ENCODE peak calls at places on chromosomes 12 and 14, in ten cellular contexts. Y, B, C, U, D, K, O, M, A and I are unnamed samples.
A peak's percentile ranks its signal among the peaks of the same experiment; 100 is the strongest.

GRCh38 chr12:43980627-43981191 is 144.8 kb downstream of the TMEM117 start:
- DNase-seq in Y (no peak), B (no peak), C (no peak), U (no peak), D (no peak), K (no peak), O (no peak), M (no peak), A (no peak), I (no peak)

GRCh38 chr12:108686753-108687152 is 44.6 kb downstream of the CORO1C start:
- DNase-seq in Y (no peak), B (no peak), C (no peak), U (no peak), D (no peak), K (no peak), O (peak; percentile 48), M (no peak), A (no peak), I (no peak)

GRCh38 chr12:27779416-27779815 is 617 bp upstream of the KLHL42 start:
- DNase-seq in Y (no peak), B (no peak), C (peak; percentile 66), U (no peak), D (peak; percentile 77), K (no peak), O (peak; percentile 15), M (peak; percentile 74), A (peak; percentile 43), I (no peak)

GRCh38 chr12:2683283-2684025 is 111.3 kb upstream of the FKBP4 start:
- DNase-seq in Y (no peak), B (no peak), C (peak; percentile 22), U (no peak), D (no peak), K (peak; percentile 38), O (no peak), M (no peak), A (peak; percentile 18), I (no peak)

GRCh38 chr14:53333809-53334208 is 180.7 kb upstream of the DDHD1 start:
- DNase-seq in Y (no peak), B (no peak), C (no peak), U (no peak), D (no peak), K (no peak), O (no peak), M (no peak), A (no peak), I (no peak)

GRCh38 chr14:67357583-67358354 is 1.8 kb downstream of the ATP6V1D start:
- DNase-seq in Y (no peak), B (no peak), C (no peak), U (no peak), D (no peak), K (no peak), O (no peak), M (no peak), A (peak; percentile 18), I (no peak)

GRCh38 chr14:61151276-61151675 is 129.9 kb downstream of the TMEM30B start:
- DNase-seq in Y (no peak), B (no peak), C (no peak), U (no peak), D (no peak), K (no peak), O (no peak), M (no peak), A (no peak), I (no peak)

GRCh38 chr12:102427542-102427923 is 52.8 kb downstream of the IGF1 start:
- DNase-seq in Y (no peak), B (no peak), C (no peak), U (no peak), D (no peak), K (no peak), O (peak; percentile 57), M (no peak), A (no peak), I (no peak)

GRCh38 chr14:59771577-59771976 is 99.0 kb downstream of the RTN1 start:
- DNase-seq in Y (no peak), B (no peak), C (no peak), U (no peak), D (no peak), K (no peak), O (no peak), M (no peak), A (no peak), I (no peak)

GRCh38 chr12:78797201-78797931 is 67.2 kb upstream of the SYT1 start:
- DNase-seq in Y (no peak), B (no peak), C (no peak), U (no peak), D (no peak), K (no peak), O (no peak), M (no peak), A (no peak), I (no peak)

GRCh38 chr14:73851567-73852382 is at the start of gene PTGR2:
- DNase-seq in Y (peak; percentile 92), B (peak; percentile 94), C (peak; percentile 98), U (peak; percentile 94), D (peak; percentile 96), K (peak; percentile 98), O (peak; percentile 97), M (peak; percentile 99), A (peak; percentile 99), I (peak; percentile 98)

GRCh38 chr12:51992246-51992645 is 14.5 kb upstream of the TAMALIN start:
- DNase-seq in Y (no peak), B (no peak), C (no peak), U (no peak), D (no peak), K (no peak), O (no peak), M (no peak), A (no peak), I (no peak)

GRCh38 chr12:70508178-70508577 is 129.1 kb downstream of the PTPRB start:
- DNase-seq in Y (no peak), B (no peak), C (no peak), U (no peak), D (no peak), K (no peak), O (no peak), M (no peak), A (no peak), I (no peak)

GRCh38 chr12:128098725-128099124 is 168.2 kb upstream of the TMEM132C start:
- DNase-seq in Y (no peak), B (no peak), C (no peak), U (no peak), D (no peak), K (no peak), O (no peak), M (peak; percentile 31), A (no peak), I (no peak)

GRCh38 chr12:113500662-113501435 is 29.2 kb upstream of the LHX5 start:
- DNase-seq in Y (no peak), B (no peak), C (no peak), U (no peak), D (no peak), K (no peak), O (no peak), M (peak; percentile 70), A (peak; percentile 29), I (no peak)
- H3K4me1 ChIP-seq in Y (no peaks in the 10 kb centered on the region), B (no peaks in the 10 kb centered on the region), C (no peaks in the 10 kb centered on the region), U (no peaks in the 10 kb centered on the region), D (no peaks in the 10 kb centered on the region), K (no peaks in the 10 kb centered on the region), O (no peaks in the 10 kb centered on the region), M (no peaks in the 10 kb centered on the region), A (no peaks in the 10 kb centered on the region), I (no peaks in the 10 kb centered on the region)

GRCh38 chr14:54776361-54777001 is 126.1 kb downstream of the GCH1 start:
- DNase-seq in Y (peak; percentile 6), B (no peak), C (peak; percentile 85), U (no peak), D (peak; percentile 89), K (peak; percentile 82), O (peak; percentile 70), M (no peak), A (no peak), I (peak; percentile 75)

GRCh38 chr14:54777395-54777794 is 125.2 kb downstream of the GCH1 start:
- DNase-seq in Y (no peak), B (no peak), C (peak; percentile 64), U (no peak), D (no peak), K (no peak), O (no peak), M (no peak), A (no peak), I (no peak)

GRCh38 chr14:54773171-54774006 is 129.2 kb downstream of the GCH1 start:
- DNase-seq in Y (peak; percentile 20), B (peak; percentile 59), C (peak; percentile 98), U (peak; percentile 98), D (peak; percentile 84), K (peak; percentile 97), O (peak; percentile 78), M (peak; percentile 93), A (peak; percentile 100), I (peak; percentile 83)

GRCh38 chr14:54774824-54775223 is 127.8 kb downstream of the GCH1 start:
- DNase-seq in Y (no peak), B (no peak), C (no peak), U (no peak), D (no peak), K (no peak), O (no peak), M (no peak), A (no peak), I (no peak)

GRCh38 chr14:54775486-54776100 is 127.0 kb downstream of the GCH1 start:
- DNase-seq in Y (no peak), B (no peak), C (peak; percentile 63), U (no peak), D (no peak), K (no peak), O (no peak), M (no peak), A (no peak), I (no peak)
- H3K4me1 ChIP-seq in Y (peaks cover 21% of the 10 kb centered on the region), B (peaks cover 38% of the 10 kb centered on the region), C (peaks cover 46% of the 10 kb centered on the region), U (peaks cover 29% of the 10 kb centered on the region), D (peaks cover 36% of the 10 kb centered on the region), K (peaks cover 58% of the 10 kb centered on the region), O (peaks cover 87% of the 10 kb centered on the region), M (no peaks in the 10 kb centered on the region), A (peaks cover 2% of the 10 kb centered on the region), I (peaks cover 31% of the 10 kb centered on the region)

DNA sequence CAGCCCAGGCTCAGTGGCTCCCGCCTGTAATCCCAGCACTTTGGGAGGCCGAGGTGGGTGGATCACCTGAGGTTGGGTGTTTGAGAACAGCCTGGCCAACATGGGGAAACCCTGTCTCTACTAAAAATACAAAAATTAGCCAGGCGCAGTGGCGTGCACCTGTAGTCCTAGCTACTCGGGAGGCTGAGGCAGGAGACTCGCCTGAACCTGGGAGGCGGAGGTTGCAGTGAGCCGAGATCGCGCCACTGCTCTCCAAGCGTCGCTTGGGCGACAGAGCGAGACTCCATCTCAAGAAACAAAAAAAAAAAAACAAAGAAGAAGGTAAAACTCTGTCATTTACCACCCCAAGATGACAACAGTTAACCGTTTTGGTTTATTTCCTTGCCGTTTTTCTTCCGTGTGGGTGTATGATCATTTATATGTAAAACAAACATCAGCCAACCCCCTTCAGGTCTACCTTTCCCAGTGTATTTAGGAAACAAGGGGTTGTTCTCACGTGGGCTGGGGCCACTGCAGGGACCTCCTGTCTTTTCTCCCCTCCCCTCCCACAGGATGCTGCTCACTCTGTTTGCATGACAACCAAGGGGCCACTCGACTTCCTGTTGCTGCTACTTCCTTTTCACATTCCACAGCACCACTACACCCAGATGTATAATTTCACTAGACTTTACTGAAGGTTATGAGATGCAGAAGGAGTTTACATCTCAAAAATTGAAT is 13.6 kb downstream of the TTC9 start:
- DNase-seq in Y (peak; percentile 53), B (peak; percentile 34), C (no peak), U (no peak), D (peak; percentile 92), K (no peak), O (no peak), M (peak; percentile 68), A (peak; percentile 85), I (no peak)
- H3K4me1 ChIP-seq in Y (peaks cover 85% of the 10 kb centered on the region), B (no peaks in the 10 kb centered on the region), C (no peaks in the 10 kb centered on the region), U (no peaks in the 10 kb centered on the region), D (peaks cover 70% of the 10 kb centered on the region), K (no peaks in the 10 kb centered on the region), O (no peaks in the 10 kb centered on the region), M (peaks cover 4% of the 10 kb centered on the region), A (peaks cover 13% of the 10 kb centered on the region), I (peaks cover 5% of the 10 kb centered on the region)

GRCh38 chr12:54417712-54418440 is 1.2 kb downstream of the ITGA5 start:
- DNase-seq in Y (peak; percentile 32), B (no peak), C (no peak), U (no peak), D (no peak), K (no peak), O (no peak), M (peak; percentile 77), A (no peak), I (no peak)
- H3K4me1 ChIP-seq in Y (peaks cover 66% of the 10 kb centered on the region), B (peaks cover 84% of the 10 kb centered on the region), C (peaks cover 37% of the 10 kb centered on the region), U (peaks cover 60% of the 10 kb centered on the region), D (peaks cover 70% of the 10 kb centered on the region), K (peaks cover 63% of the 10 kb centered on the region), O (peaks cover 93% of the 10 kb centered on the region), M (peaks cover 16% of the 10 kb centered on the region), A (peaks cover 43% of the 10 kb centered on the region), I (peaks cover 47% of the 10 kb centered on the region)